ENCODE peak calls at places on chromosomes 13 and 19, in seven cellular contexts. W is right lobe of liver, Y is HFFc6, R is AG09309, J is testis, V is A549, H is nephron progenitor cell. O is an unnamed sample.

GRCh38 chr13:33229446-33230177 is 55.9 kb downstream of the STARD13 start:
- DNase-seq in W (no peak), Y (no peak), R (no peak), J (no peak), V (no peak), H (no peak), O (peak)

GRCh38 chr13:29550589-29550988 is 44.9 kb downstream of the SLC7A1 start:
- DNase-seq in W (no peak), Y (no peak), R (no peak), J (no peak), V (no peak), H (no peak), O (no peak)

GRCh38 chr13:56501750-56502149 is 639.0 kb upstream of the PRR20A start:
- DNase-seq in W (no peak), Y (no peak), R (no peak), J (no peak), V (no peak), H (no peak), O (no peak)

GRCh38 chr19:45782162-45782623 is at the start of gene DMPK:
- DNase-seq in W (no peak), Y (no peak), R (no peak), J (peak), V (peak), H (no peak), O (no peak)

GRCh38 chr13:97567510-97568243 is 133.7 kb downstream of the RAP2A start:
- DNase-seq in W (no peak), Y (peak), R (no peak), J (no peak), V (peak), H (no peak), O (no peak)

GRCh38 chr19:46821512-46822359 is 28.9 kb downstream of the AP2S1 start:
- DNase-seq in W (no peak), Y (no peak), R (no peak), J (no peak), V (no peak), H (no peak), O (no peak)

GRCh38 chr19:45172173-45172572 is 5.9 kb downstream of the TRAPPC6A start:
- DNase-seq in W (no peak), Y (no peak), R (no peak), J (no peak), V (no peak), H (no peak), O (no peak)

GRCh38 chr13:112657850-112658445 is 31.9 kb upstream of the ATP11A start:
- DNase-seq in W (no peak), Y (peak), R (peak), J (no peak), V (no peak), H (no peak), O (no peak)

GRCh38 chr19:1501200-1501595 is 10.2 kb downstream of the REEP6 start:
- DNase-seq in W (peak), Y (no peak), R (no peak), J (no peak), V (no peak), H (no peak), O (no peak)

GRCh38 chr19:35294328-35294727 is 2.4 kb downstream of the MAG start:
- DNase-seq in W (no peak), Y (no peak), R (no peak), J (no peak), V (no peak), H (no peak), O (no peak)

GRCh38 chr19:35038623-35039512 is 2.7 kb upstream of the HPN start:
- DNase-seq in W (no peak), Y (no peak), R (no peak), J (no peak), V (no peak), H (peak), O (no peak)

GRCh38 chr13:64332048-64332447 is 2898.1 kb downstream of the PCDH9 start:
- DNase-seq in W (no peak), Y (no peak), R (no peak), J (no peak), V (no peak), H (no peak), O (no peak)

GRCh38 chr13:85261757-85262346 is 537.4 kb downstream of the SLITRK6 start:
- DNase-seq in W (no peak), Y (no peak), R (no peak), J (no peak), V (no peak), H (no peak), O (no peak)

DNA sequence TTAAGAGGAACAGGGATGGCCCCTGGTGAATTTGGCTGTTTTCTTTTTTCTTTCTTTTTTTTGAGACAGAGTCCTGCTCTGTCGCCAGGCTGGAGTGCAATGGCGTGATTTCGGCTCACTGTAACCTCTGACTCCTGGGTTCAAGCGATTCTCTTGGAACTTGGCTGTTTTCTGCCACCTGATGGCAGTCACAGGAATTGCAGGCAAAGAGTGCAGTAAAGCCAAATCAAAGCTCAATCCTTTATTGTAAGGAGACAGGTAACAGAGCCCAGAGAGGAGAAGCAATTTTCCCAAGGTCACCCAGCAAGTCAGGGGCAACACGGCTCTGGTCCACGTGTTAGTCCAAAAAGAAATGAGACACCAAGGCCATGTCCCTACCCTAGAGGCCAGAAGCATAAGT is 6.2 kb downstream of the TINCR start:
- DNase-seq in W (no peak), Y (no peak), R (no peak), J (no peak), V (no peak), H (no peak), O (no peak)
- TF ChIP-seq CTCF in W (peak), Y (peak), R (peak), J (no peak), V (peak), H (peak), O (peak)

DNA sequence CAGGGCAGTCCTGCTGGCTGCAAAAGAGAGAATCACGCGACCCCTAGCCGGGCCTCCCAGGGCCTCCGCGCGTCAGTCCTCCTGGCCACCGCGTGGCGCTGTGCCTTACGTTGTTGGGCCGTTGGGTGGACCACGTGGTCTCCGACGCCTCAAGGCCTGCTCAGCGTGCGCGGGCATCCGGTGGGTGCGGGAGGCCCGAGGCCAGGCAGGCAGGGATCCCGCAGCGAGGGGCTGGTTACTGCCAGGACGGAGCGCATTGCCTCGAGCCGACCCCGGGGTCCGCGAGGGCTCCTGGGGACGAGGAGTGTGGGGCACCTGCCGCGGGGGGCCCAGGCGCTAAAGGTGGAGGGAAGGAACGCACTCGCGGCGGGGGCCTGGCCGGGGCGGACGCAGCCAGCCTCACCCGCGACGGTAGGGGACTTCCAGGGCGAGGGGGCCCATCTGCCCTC is at the start of gene TDRD12:
- DNase-seq in W (no peak), Y (no peak), R (no peak), J (peak), V (no peak), H (no peak), O (no peak)
- TF ChIP-seq CTCF in W (no peak), Y (peak), R (no peak), J (no peak), V (peak), H (no peak), O (no peak)

GRCh38 chr19:58305065-58305931 is at the start of gene ERVK3-1:
- DNase-seq in W (peak), Y (peak), R (peak), J (peak), V (peak), H (peak), O (peak)
- TF ChIP-seq CTCF in W (peak), Y (peak), R (no peak), J (peak), V (no peak), H (no peak), O (peak)

GRCh38 chr13:45737571-45738002 is 35.5 kb downstream of the CBY2 start:
- DNase-seq in W (no peak), Y (no peak), R (no peak), J (no peak), V (no peak), H (no peak), O (no peak)
- TF ChIP-seq CTCF in W (no peak), Y (peak), R (no peak), J (no peak), V (no peak), H (peak), O (no peak)

DNA sequence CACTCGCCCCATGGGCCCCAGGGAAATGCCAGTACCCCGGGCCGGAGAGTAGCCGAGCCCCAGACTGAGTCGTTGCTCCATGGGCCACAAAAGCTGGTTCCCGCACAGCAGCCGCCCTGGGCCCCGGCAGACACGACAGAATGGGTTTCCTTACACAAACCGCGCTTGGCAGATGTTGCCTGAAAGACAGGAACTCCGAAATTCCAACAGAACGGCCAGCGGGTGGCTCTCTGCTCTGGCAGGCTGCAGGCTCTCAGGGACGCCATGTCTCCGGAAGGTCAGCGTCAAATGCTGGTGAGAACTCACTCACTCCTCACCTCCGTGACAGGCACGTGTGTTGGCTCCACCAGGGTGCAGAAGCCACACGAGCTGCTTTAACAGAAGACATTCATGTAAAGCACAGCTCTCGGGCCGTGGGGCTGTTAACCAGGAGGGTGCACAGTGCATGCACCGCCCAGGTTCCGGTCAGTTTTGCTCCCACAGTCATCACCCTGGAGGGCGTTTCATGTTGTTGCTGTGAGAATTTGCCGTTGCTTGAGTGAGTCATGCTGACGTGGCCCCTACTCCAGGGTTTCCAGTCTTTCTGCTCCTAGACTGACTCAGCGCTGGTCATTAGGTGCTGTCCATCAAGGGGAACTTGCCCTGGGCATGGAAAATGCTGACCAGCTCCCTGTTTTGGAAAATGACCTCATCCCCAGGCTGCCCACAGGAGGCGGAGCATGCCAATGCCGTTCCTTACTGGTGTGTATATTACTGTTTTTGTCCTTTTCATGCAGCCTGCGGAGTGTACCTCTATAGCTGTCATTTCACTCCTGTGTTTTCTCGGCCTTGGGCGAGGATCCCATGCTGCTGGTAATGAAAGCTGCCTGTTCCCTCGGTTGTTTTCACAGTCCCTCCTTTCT is 44.8 kb downstream of the ANKRD10 start:
- DNase-seq in W (peak), Y (peak), R (peak), J (peak), V (peak), H (no peak), O (no peak)
- TF ChIP-seq CTCF in W (no peak), Y (peak), R (peak), J (peak), V (no peak), H (no peak), O (no peak)